ENCODE peak calls at places on chromosome 20, in six cellular contexts. M is A549, N is HepG2, J is GM12878, G is endothelial cell of umbilical vein, W is K562. B is an unnamed sample.

GRCh38 chr20:36924167-36925045 is 27.1 kb downstream of the SAMHD1 start:
- DNase-seq in N (no peak), W (peak), J (no peak), G (no peak), M (no peak), B (no peak)

GRCh38 chr20:10671221-10671849 is 2.5 kb downstream of the JAG1 start:
- DNase-seq in J (peak), M (peak), N (peak), G (peak), W (peak), B (peak)

GRCh38 chr20:46751856-46752255 is 42.4 kb downstream of the SLC2A10 start:
- DNase-seq in J (no peak), M (peak), N (no peak), G (no peak), W (peak), B (no peak)

GRCh38 chr20:16761305-16761829 is 13.2 kb downstream of the OTOR start:
- DNase-seq in J (peak), G (peak), N (peak), M (peak), W (peak), B (peak)

GRCh38 chr20:34575756-34576155 is 17.2 kb downstream of the MAP1LC3A start:
- DNase-seq in N (no peak), M (no peak), W (no peak), J (no peak), G (no peak), B (no peak)

GRCh38 chr20:14055127-14055742 is 59.9 kb downstream of the MACROD2 start:
- DNase-seq in W (peak), N (peak), G (peak), M (peak), J (no peak), B (peak)

GRCh38 chr20:61933481-61933950 is 132.2 kb downstream of the TAF4 start:
- DNase-seq in G (no peak), W (no peak), N (no peak), M (no peak), J (no peak), B (no peak)

GRCh38 chr20:44861547-44862006 is 23.9 kb upstream of the YWHAB start:
- DNase-seq in G (peak), M (no peak), N (no peak), W (peak), J (no peak), B (no peak)

GRCh38 chr20:50575869-50576720 is 65.9 kb downstream of the PTPN1 start:
- DNase-seq in W (peak), G (peak), N (peak), M (peak), J (no peak), B (peak)

GRCh38 chr20:63640086-63640485 is 13.1 kb downstream of the STMN3 start:
- DNase-seq in M (no peak), N (no peak), G (no peak), W (no peak), J (no peak), B (no peak)

GRCh38 chr20:61119263-61119662 is 132.8 kb upstream of the CDH4 start:
- DNase-seq in N (no peak), W (no peak), M (no peak), J (no peak), G (no peak), B (no peak)

GRCh38 chr20:62607366-62608217 is 34.7 kb upstream of the SLCO4A1 start:
- DNase-seq in N (no peak), J (no peak), G (no peak), M (no peak), W (no peak), B (peak)

GRCh38 chr20:21796059-21796458 is 90.6 kb downstream of the PAX1 start:
- DNase-seq in G (no peak), N (peak), M (no peak), J (no peak), W (peak), B (peak)

GRCh38 chr20:46117704-46118467 is at the start of gene CD40:
- DNase-seq in G (peak), M (peak), W (peak), N (peak), J (peak), B (peak)

GRCh38 chr20:59783020-59784010 is 150.1 kb downstream of the SYCP2 start:
- DNase-seq in J (no peak), G (peak), W (peak), N (peak), M (peak), B (peak)

GRCh38 chr20:62914970-62915457 is 11.3 kb downstream of the DIDO1 start:
- DNase-seq in W (peak), G (peak), M (peak), N (peak), J (no peak), B (peak)

GRCh38 chr20:42749548-42749947 is 440.2 kb downstream of the PTPRT start:
- DNase-seq in W (no peak), N (no peak), G (no peak), M (no peak), J (no peak), B (no peak)

GRCh38 chr20:47502801-47503239 is 1.1 kb downstream of the NCOA3 start:
- DNase-seq in M (peak), N (peak), J (no peak), W (peak), G (peak), B (peak)

GRCh38 chr20:63538204-63539091 is 1.3 kb upstream of the PTK6 start:
- DNase-seq in J (no peak), M (peak), W (peak), N (peak), G (no peak), B (no peak)

GRCh38 chr20:25669826-25670422 is 26.7 kb downstream of the ZNF337 start:
- DNase-seq in W (no peak), N (peak), J (no peak), G (no peak), M (no peak), B (peak)

GRCh38 chr20:64035066-64035932 is 683 bp upstream of the C20orf204 start:
- DNase-seq in M (no peak), J (peak), G (no peak), N (no peak), W (no peak), B (no peak)

GRCh38 chr20:22814475-22815205 is 220.5 kb upstream of the SSTR4 start:
- DNase-seq in N (no peak), M (no peak), G (no peak), J (no peak), W (no peak), B (no peak)

GRCh38 chr20:61786230-61786629 is 279.5 kb downstream of the TAF4 start:
- DNase-seq in G (no peak), J (no peak), N (no peak), W (no peak), M (no peak), B (no peak)

GRCh38 chr20:58420798-58421496 is 31.9 kb downstream of the VAPB start:
- DNase-seq in W (peak), G (no peak), J (no peak), M (peak), N (no peak), B (no peak)

GRCh38 chr20:25632940-25633790 is 9.4 kb upstream of the NANP start:
- DNase-seq in G (peak), J (no peak), N (no peak), W (no peak), M (no peak), B (no peak)

GRCh38 chr20:54208492-54209044 is 681 bp downstream of the PFDN4 start:
- DNase-seq in J (no peak), G (peak), M (peak), W (peak), N (peak), B (peak)

GRCh38 chr20:56111951-56112730 is 106.8 kb upstream of the CBLN4 start:
- DNase-seq in W (no peak), M (no peak), G (no peak), J (no peak), N (no peak), B (peak)

GRCh38 chr20:24194133-24194532 is 205.6 kb upstream of the GGTLC1 start:
- DNase-seq in J (no peak), N (no peak), G (no peak), W (no peak), M (no peak), B (peak)

GRCh38 chr20:17806739-17807441 is 107.1 kb downstream of the BANF2 start:
- DNase-seq in J (no peak), W (peak), N (no peak), G (peak), M (no peak), B (no peak)
- TF ChIP-seq MYC in J (no peak), W (no peak), N (no peak), G (no peak), M (no peak), B (no peak)

GRCh38 chr20:33262658-33263065 is 20.4 kb upstream of the BPIFB1 start:
- DNase-seq in N (peak), W (peak), G (peak), J (no peak), M (no peak), B (peak)
- TF ChIP-seq MYC in N (no peak), W (no peak), G (no peak), J (no peak), M (no peak), B (no peak)

GRCh38 chr20:1867495-1868260 is 27.5 kb upstream of the SIRPA start:
- DNase-seq in G (no peak), W (no peak), N (no peak), J (no peak), M (no peak), B (peak)

GRCh38 chr20:1870792-1871550 is 24.2 kb upstream of the SIRPA start:
- DNase-seq in M (no peak), G (no peak), W (no peak), N (no peak), J (peak), B (peak)

GRCh38 chr20:1863296-1863695 is 31.9 kb upstream of the SIRPA start:
- DNase-seq in N (no peak), J (no peak), W (no peak), M (no peak), G (no peak), B (peak)

GRCh38 chr20:1868856-1869255 is 26.4 kb upstream of the SIRPA start:
- DNase-seq in W (no peak), J (no peak), M (no peak), N (no peak), G (no peak), B (no peak)

DNA sequence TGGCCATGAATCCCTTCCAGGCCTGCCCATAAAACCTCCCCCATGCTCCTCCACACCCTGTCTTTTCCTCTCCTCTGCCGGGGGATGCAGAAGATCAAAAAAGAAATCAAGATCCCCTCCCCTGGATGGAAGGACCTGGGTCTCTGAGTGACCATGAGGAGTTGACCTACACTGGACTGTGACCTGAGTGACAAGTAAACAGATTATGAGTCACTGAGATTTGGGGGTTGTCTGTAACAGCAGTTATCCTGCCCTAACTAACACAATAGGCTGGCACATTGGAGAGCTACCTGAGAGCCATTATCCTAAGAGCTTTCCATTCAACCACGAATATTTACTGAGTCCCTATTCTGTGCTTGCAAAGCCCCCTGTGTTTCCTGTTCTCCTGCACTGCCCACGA is 28.4 kb upstream of the SIRPA start:
- DNase-seq in J (no peak), G (no peak), M (no peak), N (peak), W (no peak), B (no peak)
- TF ChIP-seq MYC in J (no peak), G (no peak), M (no peak), N (no peak), W (no peak), B (no peak)

GRCh38 chr20:12098411-12098810 is 180.7 kb downstream of the BTBD3 start:
- DNase-seq in N (no peak), J (no peak), G (no peak), W (no peak), M (no peak), B (no peak)
- TF ChIP-seq MYC in N (no peak), J (no peak), G (no peak), W (no peak), M (no peak), B (no peak)

GRCh38 chr20:588932-589672 is 21.0 kb downstream of the TCF15 start:
- DNase-seq in N (no peak), J (peak), W (no peak), G (no peak), M (no peak), B (peak)
- TF ChIP-seq MYC in N (no peak), J (no peak), W (no peak), G (no peak), M (no peak), B (no peak)

GRCh38 chr20:38412877-38413577 is 22.1 kb downstream of the SNHG17 start:
- DNase-seq in N (no peak), W (no peak), M (no peak), J (no peak), G (no peak), B (no peak)
- TF ChIP-seq MYC in N (no peak), W (no peak), M (no peak), J (no peak), G (no peak), B (no peak)

GRCh38 chr20:33166533-33167113 is 1.3 kb upstream of the BPIFA2 start:
- DNase-seq in G (no peak), M (no peak), N (no peak), J (no peak), W (no peak), B (no peak)
- TF ChIP-seq MYC in G (no peak), M (no peak), N (no peak), J (no peak), W (no peak), B (no peak)